ENCODE peak calls at places on chromosomes 1 and 21, in four cellular contexts. One of them, this sample, is unnamed.
A peak's percentile ranks its signal among the peaks of the same experiment; 100 is the strongest.

GRCh38 chr1:224733021-224733911 is 117.1 kb downstream of the CNIH3 start:
- DNase-seq in H1: no peak
- DNase-seq in K562: no peak
- DNase-seq in GM12878: peak; percentile 89
- DNase-seq in this sample: peak; percentile 25

GRCh38 chr1:24048205-24048869 is 63.6 kb downstream of the MYOM3 start:
- DNase-seq in H1: no peak
- DNase-seq in GM12878: no peak
- DNase-seq in K562: no peak
- DNase-seq in this sample: no peak

GRCh38 chr1:178512566-178513277 is at the start of gene TEX35:
- DNase-seq in K562: no peak
- DNase-seq in GM12878: no peak
- DNase-seq in H1: no peak
- DNase-seq in this sample: no peak

GRCh38 chr1:183306317-183307042 is 111.7 kb downstream of the NMNAT2 start:
- DNase-seq in H1: no peak
- DNase-seq in K562: peak; percentile 26
- DNase-seq in GM12878: no peak
- DNase-seq in this sample: no peak

GRCh38 chr1:92817986-92818764 is 13.7 kb upstream of the RPL5 start:
- DNase-seq in GM12878: no peak
- DNase-seq in H1: no peak
- DNase-seq in K562: peak; percentile 42
- DNase-seq in this sample: no peak

GRCh38 chr1:19169642-19170041 is 40.4 kb downstream of the UBR4 start:
- DNase-seq in K562: peak; percentile 44
- DNase-seq in GM12878: peak; percentile 55
- DNase-seq in H1: no peak
- DNase-seq in this sample: peak; percentile 80

GRCh38 chr1:94855307-94855700 is 35.1 kb downstream of the SLC44A3 start:
- DNase-seq in GM12878: no peak
- DNase-seq in H1: no peak
- DNase-seq in K562: no peak
- DNase-seq in this sample: peak; percentile 21

GRCh38 chr1:86365890-86366289 is 30.2 kb downstream of the ODF2L start:
- DNase-seq in K562: no peak
- DNase-seq in GM12878: no peak
- DNase-seq in H1: no peak
- DNase-seq in this sample: no peak

GRCh38 chr1:22330092-22330762 is 121.4 kb upstream of the ZBTB40 start:
- DNase-seq in GM12878: no peak
- DNase-seq in K562: no peak
- DNase-seq in H1: no peak
- DNase-seq in this sample: no peak

GRCh38 chr1:70486676-70487470 is 75.8 kb downstream of the CTH start:
- DNase-seq in K562: no peak
- DNase-seq in GM12878: no peak
- DNase-seq in H1: no peak
- DNase-seq in this sample: peak; percentile 92

GRCh38 chr1:230028602-230029223 is 38.3 kb upstream of the GALNT2 start:
- DNase-seq in H1: no peak
- DNase-seq in K562: no peak
- DNase-seq in GM12878: no peak
- DNase-seq in this sample: no peak

GRCh38 chr21:43340491-43341348 is 86.2 kb downstream of the SIK1 start:
- DNase-seq in K562: no peak
- DNase-seq in H1: no peak
- DNase-seq in GM12878: no peak
- DNase-seq in this sample: peak; percentile 95

GRCh38 chr1:246632584-246633168 is 66.4 kb downstream of the CNST start:
- DNase-seq in H1: no peak
- DNase-seq in GM12878: no peak
- DNase-seq in K562: no peak
- DNase-seq in this sample: peak; percentile 88

GRCh38 chr1:2189459-2190425 is 4.8 kb downstream of the FAAP20 start:
- DNase-seq in H1: peak; percentile 51
- DNase-seq in K562: peak; percentile 94
- DNase-seq in GM12878: no peak
- DNase-seq in this sample: peak; percentile 96

GRCh38 chr1:16617778-16618580 is 4.6 kb upstream of the NBPF1 start:
- DNase-seq in GM12878: no peak
- DNase-seq in K562: no peak
- DNase-seq in H1: no peak
- DNase-seq in this sample: no peak

GRCh38 chr1:247415423-247416361 is at the start of gene NLRP3:
- DNase-seq in GM12878: no peak
- DNase-seq in H1: no peak
- DNase-seq in K562: no peak
- DNase-seq in this sample: no peak

GRCh38 chr1:234658143-234658542 is 48.2 kb upstream of the IRF2BP2 start:
- DNase-seq in H1: no peak
- DNase-seq in GM12878: no peak
- DNase-seq in K562: no peak
- DNase-seq in this sample: peak; percentile 73

GRCh38 chr1:110211503-110212164 is 1.5 kb downstream of the KCNC4 start:
- DNase-seq in H1: no peak
- DNase-seq in K562: no peak
- DNase-seq in GM12878: no peak
- DNase-seq in this sample: no peak

GRCh38 chr1:229445828-229446227 is 11.9 kb upstream of the ACTA1 start:
- DNase-seq in GM12878: no peak
- DNase-seq in H1: no peak
- DNase-seq in K562: no peak
- DNase-seq in this sample: no peak

GRCh38 chr1:7554343-7555270 is 216.5 kb upstream of the VAMP3 start:
- DNase-seq in K562: no peak
- DNase-seq in H1: no peak
- DNase-seq in GM12878: no peak
- DNase-seq in this sample: no peak
- TF ChIP-seq CHD1 in K562: no peak
- TF ChIP-seq CHD1 in H1: no peak
- TF ChIP-seq CHD1 in GM12878: no peak
- TF ChIP-seq CHD1 in this sample: no peak

GRCh38 chr1:26959722-26960624 is at the start of gene KDF1:
- DNase-seq in K562: peak; percentile 67
- DNase-seq in H1: peak; percentile 77
- DNase-seq in GM12878: no peak
- DNase-seq in this sample: no peak
- TF ChIP-seq CHD1 in K562: no peak
- TF ChIP-seq CHD1 in H1: no peak
- TF ChIP-seq CHD1 in GM12878: no peak
- TF ChIP-seq CHD1 in this sample: no peak

DNA sequence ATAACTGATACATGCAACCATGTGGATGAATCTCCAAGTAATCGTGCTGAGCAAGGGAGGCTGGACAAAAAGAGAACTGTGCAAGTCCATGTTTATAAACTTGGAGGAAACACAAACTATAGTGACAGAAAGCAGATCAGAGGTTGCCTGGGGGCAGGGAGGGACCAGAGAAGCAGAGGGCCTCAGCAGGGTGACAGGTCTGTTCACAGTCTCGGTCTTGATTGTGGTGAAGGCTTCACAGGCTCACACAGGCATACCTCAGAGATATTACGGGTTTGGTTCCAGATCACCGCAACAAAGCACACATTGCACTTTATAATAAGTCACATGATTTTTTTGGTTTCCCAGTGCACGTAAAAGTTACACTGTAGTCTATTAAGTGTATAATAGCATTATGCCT is 28.5 kb downstream of the ACOT7 start:
- DNase-seq in K562: no peak
- DNase-seq in GM12878: no peak
- DNase-seq in H1: no peak
- DNase-seq in this sample: no peak
- TF ChIP-seq CHD1 in K562: no peak
- TF ChIP-seq CHD1 in GM12878: no peak
- TF ChIP-seq CHD1 in H1: no peak
- TF ChIP-seq CHD1 in this sample: no peak

GRCh38 chr1:227447531-227447990 is 115.8 kb upstream of the ZNF678 start:
- DNase-seq in H1: no peak
- DNase-seq in GM12878: no peak
- DNase-seq in K562: no peak
- DNase-seq in this sample: no peak
- TF ChIP-seq CHD1 in H1: no peak
- TF ChIP-seq CHD1 in GM12878: no peak
- TF ChIP-seq CHD1 in K562: no peak
- TF ChIP-seq CHD1 in this sample: no peak

This sample was measured in IMR-90.